ENCODE peak calls at places on chromosomes 2 and 18, in four cellular contexts. E is H9, B is IMR-90, J is H1. F is an unnamed sample.

GRCh38 chr2:152740743-152741328 is 22.4 kb downstream of the ARL6IP6 start:
- DNase-seq in B (peak), E (no peak), J (no peak), F (peak)

GRCh38 chr2:216695401-216695821 is at the start of gene IGFBP5:
- DNase-seq in E (peak), J (peak), B (peak), F (peak)

GRCh38 chr18:66457245-66457644 is 146.6 kb downstream of the CDH19 start:
- DNase-seq in E (peak), B (no peak), J (no peak), F (peak)

GRCh38 chr2:31013311-31013710 is 124.9 kb downstream of the GALNT14 start:
- DNase-seq in J (no peak), B (no peak), E (no peak), F (no peak)

GRCh38 chr2:41847744-41848441 is 199.9 kb upstream of the PKDCC start:
- DNase-seq in J (no peak), E (no peak), B (peak), F (no peak)

GRCh38 chr2:232336241-232336736 is 42.3 kb upstream of the ALPP start:
- DNase-seq in E (peak), B (no peak), J (peak), F (no peak)

GRCh38 chr2:50591642-50592041 is 440.3 kb downstream of the NRXN1 start:
- DNase-seq in E (no peak), J (no peak), B (no peak), F (no peak)

GRCh38 chr2:168912466-168913170 is 11.5 kb downstream of the G6PC2 start:
- DNase-seq in J (peak), B (peak), E (peak), F (peak)

GRCh38 chr2:232957607-232958211 is 55.3 kb downstream of the NGEF start:
- DNase-seq in E (no peak), B (no peak), J (no peak), F (no peak)

GRCh38 chr18:35407871-35408481 is 30.8 kb upstream of the ZNF396 start:
- DNase-seq in J (no peak), B (peak), E (no peak), F (peak)

GRCh38 chr2:221716434-221717303 is 144.6 kb upstream of the EPHA4 start:
- DNase-seq in B (peak), E (no peak), J (no peak), F (no peak)

GRCh38 chr2:199914372-199914958 is 3.4 kb downstream of the C2orf69 start:
- DNase-seq in J (no peak), E (no peak), B (no peak), F (no peak)

GRCh38 chr18:48293954-48294893 is 115.0 kb downstream of the ZBTB7C start:
- DNase-seq in B (no peak), E (no peak), J (peak), F (peak)

GRCh38 chr18:42544901-42545300 is 570.6 kb downstream of the RIT2 start:
- DNase-seq in J (no peak), B (no peak), E (no peak), F (no peak)

GRCh38 chr2:68756178-68756577 is 21.6 kb downstream of the ARHGAP25 start:
- DNase-seq in B (no peak), J (peak), E (no peak), F (peak)

GRCh38 chr18:50461251-50461650 is 86.4 kb downstream of the SKA1 start:
- DNase-seq in E (no peak), B (no peak), J (no peak), F (no peak)

GRCh38 chr2:201975434-201975833 is 58.2 kb upstream of the FZD7 start:
- DNase-seq in J (no peak), B (no peak), E (no peak), F (no peak)

GRCh38 chr2:121860033-121860810 is 104.8 kb downstream of the TSN start:
- DNase-seq in E (no peak), B (peak), J (no peak), F (peak)

GRCh38 chr2:223613017-223613950 is 11.1 kb upstream of the SCG2 start:
- DNase-seq in J (peak), E (peak), B (peak), F (peak)

GRCh38 chr2:234161932-234162331 is 111.4 kb downstream of the SPP2 start:
- DNase-seq in J (no peak), E (no peak), B (no peak), F (no peak)

GRCh38 chr2:71829008-71829407 is 318.7 kb downstream of the CYP26B1 start:
- DNase-seq in B (no peak), E (peak), J (no peak), F (no peak)

GRCh38 chr18:57025525-57025924 is 121.4 kb upstream of the BOD1L2 start:
- DNase-seq in B (no peak), J (no peak), E (no peak), F (no peak)

GRCh38 chr18:64271264-64271663 is 122.4 kb upstream of the LINC00305 start:
- DNase-seq in B (no peak), E (no peak), J (no peak), F (no peak)

GRCh38 chr2:236876642-236877041 is 209.0 kb upstream of the COPS8 start:
- DNase-seq in B (no peak), E (no peak), J (no peak), F (no peak)

GRCh38 chr2:220302756-220303155 is 675.3 kb downstream of the SLC4A3 start:
- DNase-seq in B (peak), J (no peak), E (no peak), F (no peak)

GRCh38 chr2:121902616-121903015 is 147.2 kb downstream of the TSN start:
- DNase-seq in J (no peak), B (no peak), E (no peak), F (peak)

GRCh38 chr2:241794250-241794823 is 14.7 kb upstream of the NEU4 start:
- DNase-seq in B (no peak), J (no peak), E (no peak), F (no peak)

GRCh38 chr18:31931163-31931885 is 11.6 kb downstream of the TRAPPC8 start:
- DNase-seq in E (no peak), B (peak), J (no peak), F (peak)

GRCh38 chr18:60248563-60249330 is 123.8 kb downstream of the MC4R start:
- DNase-seq in E (no peak), J (no peak), B (no peak), F (no peak)

GRCh38 chr18:51425475-51425874 is 228.0 kb upstream of the MEX3C start:
- DNase-seq in J (no peak), B (no peak), E (no peak), F (no peak)

GRCh38 chr2:123080331-123080730 is 944.8 kb upstream of the CNTNAP5 start:
- DNase-seq in E (no peak), J (no peak), B (no peak), F (no peak)

GRCh38 chr2:235946590-235946989 is 221.6 kb downstream of the GBX2 start:
- DNase-seq in E (no peak), J (no peak), B (no peak), F (no peak)

GRCh38 chr2:205161156-205161555 is 521.1 kb upstream of the NRP2 start:
- DNase-seq in J (no peak), B (peak), E (no peak), F (no peak)

GRCh38 chr2:134250840-134251461 is 2.9 kb upstream of the MGAT5 start:
- DNase-seq in J (no peak), E (no peak), B (no peak), F (no peak)

GRCh38 chr2:167721593-167721992 is 525.8 kb downstream of the STK39 start:
- DNase-seq in B (no peak), E (no peak), J (no peak), F (no peak)
- H3K23ac ChIP-seq in B (no peak), E (no peak), J (no peak), F (no peak)

DNA sequence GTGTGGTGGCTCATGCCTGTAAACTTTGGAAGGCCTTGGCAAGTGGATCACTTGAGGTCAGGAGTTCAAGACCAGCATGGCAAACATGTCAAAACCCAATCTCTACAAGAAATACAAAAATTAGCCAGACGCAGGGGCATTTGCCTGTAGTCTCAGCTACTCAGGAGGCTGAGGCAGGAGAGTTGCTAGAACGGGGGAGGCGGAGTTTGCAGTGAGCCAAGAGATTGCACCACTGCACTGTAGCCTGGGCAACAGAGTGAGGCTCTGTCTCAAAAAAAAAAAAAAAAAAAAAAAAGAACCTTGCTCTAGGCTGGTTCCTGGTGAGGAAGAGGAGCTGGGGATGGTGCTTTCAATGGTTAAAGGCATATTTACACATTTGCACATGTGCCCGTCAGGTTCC is 129.4 kb downstream of the LYPD6B start:
- DNase-seq in J (no peak), E (no peak), B (no peak), F (no peak)
- H4K5ac ChIP-seq in J (no peak), E (no peak), B (no peak), F (no peak)

DNA sequence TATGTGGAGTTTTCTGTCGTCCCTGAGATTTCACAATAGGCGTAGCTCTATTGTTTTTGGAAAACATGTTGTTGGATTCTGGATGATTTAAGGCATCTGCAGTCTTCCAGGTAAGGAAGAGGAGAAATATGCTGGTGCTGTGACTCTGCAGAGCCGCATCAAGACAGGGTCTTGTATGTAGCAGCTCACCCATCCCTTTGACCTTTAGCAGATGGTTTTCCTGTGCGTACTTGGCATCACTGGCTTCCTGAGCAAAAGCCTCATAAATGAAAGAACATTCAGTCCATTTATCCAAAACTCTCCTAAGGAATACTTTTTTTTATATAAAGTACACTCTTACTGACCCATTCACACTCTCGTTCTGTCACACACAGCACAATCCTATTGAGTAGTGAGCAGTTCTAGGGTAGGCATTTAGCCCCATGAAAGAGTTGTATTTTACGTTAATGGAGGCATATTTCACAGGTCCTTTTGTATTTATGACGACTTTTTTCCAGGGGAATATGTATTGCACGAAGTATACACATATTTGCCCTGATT is 443.9 kb downstream of the STK39 start:
- DNase-seq in B (no peak), E (no peak), J (no peak), F (no peak)
- H3K4me2 ChIP-seq in B (no peak), E (no peak), J (no peak), F (no peak)

GRCh38 chr2:240160291-240161086 is 20.0 kb upstream of the OTOS start:
- DNase-seq in E (no peak), J (no peak), B (no peak), F (no peak)
- H3K23ac ChIP-seq in E (no peak), J (no peak), B (no peak), F (no peak)

DNA sequence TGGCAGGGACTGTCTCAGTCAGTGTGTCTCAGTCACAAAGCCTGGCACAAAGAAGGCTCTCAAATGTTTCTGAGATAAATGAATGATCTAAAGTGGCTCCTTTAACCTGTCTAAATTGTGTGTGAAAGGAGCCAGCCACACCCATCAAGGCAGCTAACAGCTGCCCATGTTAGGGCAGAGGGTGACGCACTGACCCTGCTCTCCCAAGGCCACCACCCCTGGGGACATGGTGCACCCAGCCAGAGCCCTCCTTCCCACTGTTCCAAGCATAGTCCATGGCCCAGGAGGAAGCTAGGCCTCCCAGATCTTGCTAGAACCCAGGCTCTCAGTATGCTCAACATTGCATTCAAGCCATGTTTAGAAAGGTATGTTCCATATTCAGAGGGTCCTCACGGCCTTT is 100.3 kb downstream of the KLHL29 start:
- DNase-seq in E (no peak), J (no peak), B (no peak), F (no peak)
- H4K5ac ChIP-seq in E (no peak), J (no peak), B (no peak), F (no peak)

GRCh38 chr18:24923138-24923537 is 428.8 kb downstream of the ZNF521 start:
- DNase-seq in J (no peak), E (no peak), B (no peak), F (no peak)
- H3K4me2 ChIP-seq in J (no peak), E (no peak), B (no peak), F (no peak)

F was measured in mesendoderm.